ENCODE peak calls at places on chromosomes 13 and 19, in four cellular contexts. K is trophoblast cell, N is IMR-90, J is HepG2. I is an unnamed sample. For H3K27me3, the result is how much of the 10 kb centered on the place peaks cover.

GRCh38 chr13:102599451-102600012 is 2.7 kb downstream of the TPP2 start:
- DNase-seq in K (no peak), N (no peak), J (no peak), I (no peak)

GRCh38 chr13:103859952-103860351 is 793.7 kb upstream of the SLC10A2 start:
- DNase-seq in K (no peak), N (no peak), J (no peak), I (no peak)

GRCh38 chr19:35845215-35846037 is 6.9 kb downstream of the NPHS1 start:
- DNase-seq in K (peak), N (no peak), J (peak), I (no peak)

GRCh38 chr13:28355822-28356371 is 139.0 kb downstream of the FLT1 start:
- DNase-seq in K (no peak), N (peak), J (no peak), I (no peak)

GRCh38 chr19:55452381-55453325 is 8.8 kb downstream of the ISOC2 start:
- DNase-seq in K (peak), N (peak), J (peak), I (no peak)

GRCh38 chr19:46958542-46958941 is 61.1 kb upstream of the NPAS1 start:
- DNase-seq in K (peak), N (peak), J (peak), I (no peak)

GRCh38 chr13:110308377-110309158 is 1.5 kb downstream of the COL4A2 start:
- DNase-seq in K (peak), N (no peak), J (no peak), I (no peak)

GRCh38 chr19:18677156-18677555 is 6.3 kb upstream of the CRTC1 start:
- DNase-seq in K (no peak), N (no peak), J (no peak), I (no peak)

GRCh38 chr13:51262501-51263211 is 40.5 kb downstream of the FAM124A start:
- DNase-seq in K (no peak), N (no peak), J (peak), I (no peak)

GRCh38 chr13:27968316-27969072 is 621 bp downstream of the CDX2 start:
- DNase-seq in K (peak), N (no peak), J (no peak), I (no peak)

GRCh38 chr19:1860133-1860775 is 3.1 kb downstream of the KLF16 start:
- DNase-seq in K (peak), N (peak), J (peak), I (no peak)

GRCh38 chr19:46299004-46299509 is 2.2 kb downstream of the HIF3A start:
- DNase-seq in K (no peak), N (peak), J (peak), I (peak)

GRCh38 chr13:76656496-76656895 is 229.7 kb downstream of the KCTD12 start:
- DNase-seq in K (no peak), N (no peak), J (no peak), I (no peak)

GRCh38 chr19:34232566-34233481 is 21.5 kb upstream of the GARRE1 start:
- DNase-seq in K (peak), N (peak), J (peak), I (peak)

GRCh38 chr19:16301999-16302694 is 22.5 kb upstream of the KLF2 start:
- DNase-seq in K (no peak), N (peak), J (no peak), I (no peak)

GRCh38 chr13:36369268-36370107 is 23.3 kb upstream of the SPART start:
- DNase-seq in K (no peak), N (peak), J (no peak), I (no peak)

GRCh38 chr19:12229990-12230389 is 64.7 kb downstream of the ZNF44 start:
- DNase-seq in K (no peak), N (no peak), J (no peak), I (no peak)

GRCh38 chr19:12232961-12233360 is 61.7 kb downstream of the ZNF44 start:
- DNase-seq in K (no peak), N (no peak), J (no peak), I (no peak)

DNA sequence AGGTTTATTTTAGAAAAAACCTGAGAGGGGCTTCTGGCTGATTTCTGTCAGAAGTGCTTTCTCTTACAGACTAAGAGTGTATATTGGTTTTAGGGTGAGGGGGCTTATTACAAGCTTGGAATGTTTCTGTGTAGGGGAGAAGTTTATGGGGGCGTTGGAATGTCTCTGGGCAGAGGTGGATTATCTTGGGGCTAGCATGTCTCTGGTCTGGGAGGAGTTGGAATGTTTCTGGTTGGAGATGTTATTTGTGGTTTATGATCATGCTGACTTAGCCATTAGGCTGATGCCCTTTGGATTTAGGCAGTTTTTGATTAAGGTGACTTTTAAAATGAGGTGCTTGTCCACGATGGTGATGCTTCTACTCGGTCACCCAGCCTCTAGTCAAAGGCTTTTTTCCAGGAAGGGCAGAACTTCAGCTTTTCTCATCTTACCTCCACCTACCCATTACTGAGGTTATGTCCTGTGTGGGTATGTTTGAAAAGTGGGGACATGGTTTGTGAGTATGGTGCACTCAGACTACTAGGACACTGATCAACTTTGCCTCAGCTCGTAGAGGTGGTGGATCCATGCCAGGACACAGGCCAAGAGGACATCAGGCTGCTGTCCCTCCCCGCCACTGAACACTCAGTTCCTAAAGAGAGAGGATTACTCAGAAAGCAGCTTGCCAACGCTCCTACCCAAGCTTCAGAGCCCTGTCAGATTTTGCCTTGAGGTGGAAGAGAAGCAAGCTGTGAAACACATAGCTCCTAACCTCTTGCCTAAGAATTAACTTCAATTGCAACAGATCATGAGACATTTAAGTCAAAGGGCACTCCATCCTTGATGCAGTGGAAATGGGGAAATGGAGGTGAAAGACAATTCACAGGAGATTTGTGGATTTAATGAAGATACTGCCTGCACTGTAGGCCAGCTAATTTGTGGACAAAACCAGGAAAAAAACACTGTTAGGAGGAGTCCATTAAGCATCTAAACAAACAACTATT is 63.6 kb downstream of the ZNF44 start:
- DNase-seq in K (peak), N (no peak), J (no peak), I (no peak)
- H3K27me3 ChIP-seq in K (under half), N (under half), J (under half), I (under half)

GRCh38 chr13:47962237-47962636 is 38.8 kb downstream of the SUCLA2 start:
- DNase-seq in K (no peak), N (no peak), J (no peak), I (no peak)
- H3K9ac ChIP-seq in K (no peak), N (no peak), J (no peak), I (no peak)

DNA sequence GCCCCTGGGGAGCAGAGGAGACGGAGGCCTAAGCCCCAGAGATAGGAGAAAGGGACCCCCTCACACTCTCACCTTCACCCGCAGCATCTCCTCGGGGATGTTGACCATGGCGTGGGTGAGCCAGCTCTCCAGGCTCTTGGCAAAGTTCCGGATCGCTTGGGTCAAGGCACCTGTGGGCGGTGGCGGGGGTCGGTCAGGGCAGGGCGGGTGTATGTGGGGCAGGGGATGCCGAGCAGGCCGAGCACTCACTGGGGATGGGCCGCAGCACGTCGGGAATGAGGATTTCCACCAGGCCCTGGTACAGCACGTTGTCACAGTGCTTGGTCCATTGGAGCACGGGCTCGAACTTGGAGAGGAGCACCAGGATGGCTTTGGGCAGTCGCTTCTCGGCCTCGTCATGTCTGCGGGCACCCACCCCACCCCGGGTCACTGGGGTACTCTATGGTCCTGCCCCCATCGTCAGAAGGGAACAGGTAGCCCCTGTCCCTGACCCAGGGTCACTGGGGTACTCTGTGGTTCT is 13.1 kb downstream of the DCAF15 start:
- DNase-seq in K (no peak), N (no peak), J (no peak), I (no peak)
- H3K27me3 ChIP-seq in K (under half), N (under half), J (under half), I (under half)

DNA sequence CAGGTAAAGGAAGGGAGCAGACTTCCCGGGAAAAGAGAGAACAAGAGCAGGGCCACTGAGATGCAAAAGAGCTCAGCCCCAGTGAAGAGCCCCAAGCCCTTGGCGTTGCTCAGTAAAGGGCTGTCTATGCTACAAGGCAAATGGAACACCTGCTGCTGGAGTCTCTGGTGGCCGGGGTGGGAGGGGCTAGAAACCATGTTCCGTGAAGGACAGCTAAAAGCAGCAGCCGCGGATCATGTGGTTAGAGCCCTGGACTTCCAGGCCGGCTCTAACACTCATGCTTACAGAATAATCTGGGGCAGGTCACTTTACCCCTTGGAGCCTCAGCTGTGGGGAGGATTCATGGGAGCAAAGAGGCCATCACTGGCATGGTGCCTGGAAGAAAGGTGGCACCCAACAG is 17.8 kb downstream of the POU2F2 start:
- DNase-seq in K (no peak), N (no peak), J (no peak), I (no peak)
- H3K9ac ChIP-seq in K (no peak), N (no peak), J (no peak), I (peak)

DNA sequence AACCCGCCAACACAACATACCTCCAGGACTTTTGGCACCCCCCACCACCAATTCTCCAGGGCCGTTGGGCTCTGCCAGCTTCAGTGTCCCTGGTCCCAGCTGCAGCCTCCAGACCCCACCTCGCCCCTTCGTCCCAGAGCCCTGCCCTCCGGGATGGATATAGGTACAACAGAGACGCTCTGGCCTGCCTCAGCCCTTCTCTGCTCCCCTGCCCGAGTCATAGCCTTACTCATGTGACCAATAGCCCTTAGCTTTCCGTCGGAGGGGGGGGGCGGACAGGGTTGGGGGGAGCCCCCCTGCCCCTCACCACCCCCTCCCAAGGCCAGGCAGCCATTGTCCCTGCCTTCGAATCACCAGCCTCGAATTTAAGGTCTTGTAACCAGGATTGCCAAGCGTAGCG is 70.8 kb upstream of the NFIC start:
- DNase-seq in K (no peak), N (no peak), J (no peak), I (no peak)
- H3K27me3 ChIP-seq in K (under half), N (under half), J (under half), I (under half)

GRCh38 chr13:33789067-33789606 is 28.8 kb upstream of the RFC3 start:
- DNase-seq in K (no peak), N (no peak), J (no peak), I (no peak)

GRCh38 chr13:33787051-33787591 is 30.8 kb upstream of the RFC3 start:
- DNase-seq in K (peak), N (no peak), J (no peak), I (no peak)

GRCh38 chr13:33793726-33794125 is 24.2 kb upstream of the RFC3 start:
- DNase-seq in K (peak), N (no peak), J (no peak), I (no peak)

GRCh38 chr13:33785384-33785783 is 32.6 kb upstream of the RFC3 start:
- DNase-seq in K (no peak), N (no peak), J (no peak), I (no peak)

DNA sequence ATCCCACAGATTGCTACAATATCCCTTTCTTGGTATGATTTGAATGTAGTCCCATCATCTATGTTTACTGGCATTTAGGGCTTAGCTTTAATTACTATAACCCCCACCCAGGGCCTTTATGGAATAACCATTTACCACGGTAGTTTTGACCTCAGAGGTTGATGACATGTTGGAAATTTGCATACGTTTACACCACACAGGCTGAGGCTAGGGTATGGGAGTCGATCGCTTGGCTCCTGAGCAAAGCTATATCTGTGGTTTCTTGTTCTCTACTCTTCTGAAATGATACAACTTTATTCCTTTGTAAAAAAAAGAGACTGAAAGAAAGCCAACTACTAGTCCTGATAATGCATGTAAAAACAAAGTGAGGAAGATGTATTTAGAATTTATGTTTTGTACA is 28.2 kb upstream of the RFC3 start:
- DNase-seq in K (no peak), N (no peak), J (no peak), I (no peak)
- H3K9ac ChIP-seq in K (no peak), N (no peak), J (no peak), I (no peak)

I was measured in keratinocyte.